ENCODE peak calls at places on chromosomes 6 and 20, in ten cellular contexts. O, L, A, Z, M, F, U, N, G and T are unnamed samples.

GRCh38 chr6:135675862-135676261 is 175.6 kb upstream of the PDE7B start:
- DNase-seq in G (peak; percentile 52), F (no peak), O (peak; percentile 7), Z (no peak), M (peak; percentile 38), A (no peak), N (no peak), U (peak; percentile 18), L (no peak), T (no peak)

GRCh38 chr20:7702141-7702540 is 238.1 kb downstream of the HAO1 start:
- DNase-seq in F (no peak), O (no peak), N (no peak), M (no peak), G (no peak), U (no peak), Z (no peak), A (peak; percentile 37), L (no peak), T (no peak)

GRCh38 chr6:87407531-87407895 is 259 bp upstream of the CFAP206 start:
- DNase-seq in M (peak; percentile 48), G (no peak), O (no peak), Z (no peak), L (no peak), U (peak; percentile 12), F (peak; percentile 4), N (no peak), A (peak; percentile 31), T (no peak)

GRCh38 chr6:130955755-130956154 is 107.3 kb downstream of the EPB41L2 start:
- DNase-seq in U (no peak), N (no peak), L (no peak), F (no peak), G (no peak), Z (no peak), M (no peak), O (no peak), A (no peak), T (no peak)

GRCh38 chr6:100719883-100720682 is 161.0 kb downstream of the ASCC3 start:
- DNase-seq in M (peak; percentile 28), L (no peak), O (peak; percentile 4), U (no peak), N (no peak), Z (no peak), G (peak; percentile 42), F (no peak), A (peak; percentile 23), T (no peak)

GRCh38 chr20:16518068-16518783 is 55.0 kb downstream of the KIF16B start:
- DNase-seq in Z (no peak), L (no peak), F (no peak), G (peak; percentile 40), A (peak; percentile 42), O (no peak), M (peak; percentile 64), N (no peak), U (peak; percentile 50), T (no peak)

GRCh38 chr6:30043744-30044143 is 17.3 kb upstream of the POLR1H start:
- DNase-seq in N (no peak), F (no peak), Z (no peak), M (no peak), L (no peak), O (no peak), U (no peak), A (no peak), G (no peak), T (no peak)

GRCh38 chr6:139376604-139377218 is 2.3 kb upstream of the CITED2 start:
- DNase-seq in A (peak; percentile 66), U (no peak), G (no peak), Z (no peak), L (no peak), O (no peak), M (no peak), N (no peak), F (peak; percentile 78), T (no peak)

GRCh38 chr6:159038914-159039884 is 5.6 kb downstream of the TAGAP start:
- DNase-seq in Z (no peak), O (peak; percentile 4), F (peak; percentile 3), G (peak; percentile 65), U (peak; percentile 70), L (no peak), M (peak; percentile 93), N (no peak), A (no peak), T (peak; percentile 89)

GRCh38 chr20:25355866-25356265 is 34.8 kb downstream of the ABHD12 start:
- DNase-seq in N (no peak), O (no peak), A (no peak), U (no peak), F (no peak), M (no peak), G (no peak), L (no peak), Z (no peak), T (no peak)

GRCh38 chr20:24163501-24163900 is 174.9 kb upstream of the GGTLC1 start:
- DNase-seq in G (no peak), F (no peak), L (no peak), A (no peak), O (no peak), N (no peak), U (no peak), M (no peak), Z (no peak), T (no peak)

GRCh38 chr6:80488190-80488589 is 381.7 kb downstream of the BCKDHB start:
- DNase-seq in N (no peak), L (no peak), U (peak; percentile 18), F (no peak), M (no peak), G (no peak), Z (no peak), A (no peak), O (no peak), T (no peak)

GRCh38 chr6:157822221-157823000 is 635 bp upstream of the SNX9 start:
- DNase-seq in M (no peak), F (no peak), G (no peak), Z (no peak), N (no peak), U (no peak), A (no peak), O (no peak), L (peak; percentile 32), T (no peak)

GRCh38 chr6:53041356-53041755 is 23.8 kb upstream of the FBXO9 start:
- DNase-seq in O (no peak), U (no peak), G (no peak), Z (no peak), F (no peak), M (no peak), N (no peak), L (no peak), A (peak; percentile 50), T (no peak)

GRCh38 chr20:419556-420168 is 11.6 kb downstream of the RBCK1 start:
- DNase-seq in L (no peak), Z (no peak), M (no peak), G (no peak), U (no peak), F (no peak), A (no peak), O (no peak), N (peak; percentile 76), T (no peak)

GRCh38 chr6:111072801-111073360 is 14.4 kb upstream of the SLC16A10 start:
- DNase-seq in U (no peak), L (no peak), F (no peak), G (no peak), Z (no peak), A (no peak), M (no peak), N (no peak), O (no peak), T (no peak)

GRCh38 chr20:48898210-48898609 is 23.3 kb upstream of the ARFGEF2 start:
- DNase-seq in N (no peak), L (no peak), G (no peak), M (no peak), F (peak; percentile 45), U (no peak), Z (no peak), O (no peak), A (peak; percentile 42), T (no peak)

GRCh38 chr20:43827940-43828562 is 86.6 kb upstream of the TOX2 start:
- DNase-seq in A (no peak), Z (no peak), M (no peak), G (no peak), U (no peak), L (no peak), O (no peak), F (no peak), N (no peak), T (no peak)

GRCh38 chr6:99219788-99220187 is 129.7 kb downstream of the FAXC start:
- DNase-seq in N (no peak), O (no peak), L (no peak), U (peak; percentile 43), M (no peak), F (no peak), Z (no peak), G (no peak), A (no peak), T (no peak)

GRCh38 chr6:156351346-156351966 is 425.7 kb upstream of the ARID1B start:
- DNase-seq in N (no peak), O (no peak), M (no peak), F (no peak), G (no peak), Z (no peak), L (no peak), A (no peak), U (no peak), T (no peak)

GRCh38 chr6:110800181-110800838 is 15.0 kb downstream of the CDK19 start:
- DNase-seq in N (no peak), G (no peak), M (no peak), U (no peak), L (no peak), F (no peak), Z (no peak), O (no peak), A (no peak), T (no peak)

GRCh38 chr20:57679113-57679512 is 30.7 kb downstream of the PMEPA1 start:
- DNase-seq in N (no peak), M (no peak), G (no peak), Z (no peak), O (no peak), A (no peak), F (no peak), U (no peak), L (no peak), T (no peak)

GRCh38 chr20:59583428-59584277 is 20.7 kb upstream of the PHACTR3 start:
- DNase-seq in Z (no peak), L (no peak), F (no peak), U (no peak), G (no peak), M (no peak), N (no peak), O (no peak), A (peak; percentile 30), T (no peak)

GRCh38 chr6:125363360-125364121 is 61.8 kb upstream of the HDDC2 start:
- DNase-seq in G (no peak), M (peak; percentile 13), L (no peak), Z (no peak), A (peak; percentile 24), N (peak; percentile 73), O (no peak), F (no peak), U (peak; percentile 10), T (no peak)

GRCh38 chr6:165231581-165232276 is 77.7 kb downstream of the C6orf118 start:
- DNase-seq in N (no peak), M (peak; percentile 17), G (no peak), Z (no peak), A (peak; percentile 26), O (no peak), U (no peak), L (no peak), F (peak; percentile 22), T (no peak)

GRCh38 chr6:82408952-82409421 is 45.4 kb downstream of the TPBG start:
- DNase-seq in A (peak; percentile 57), M (no peak), F (no peak), G (no peak), N (no peak), U (no peak), O (no peak), L (no peak), Z (no peak), T (no peak)

GRCh38 chr6:436308-437041 is 44.9 kb downstream of the IRF4 start:
- DNase-seq in G (no peak), A (peak; percentile 81), O (peak; percentile 78), N (no peak), Z (no peak), F (no peak), L (no peak), M (no peak), U (no peak), T (no peak)

GRCh38 chr6:118306640-118307238 is 241.4 kb upstream of the PLN start:
- DNase-seq in G (no peak), F (no peak), O (no peak), U (no peak), L (no peak), M (no peak), N (no peak), A (no peak), Z (no peak), T (no peak)